ENCODE peak calls at places on chromosome 5, in six cellular contexts. One of them, this sample, is unnamed. For H3K4me1, the result is how much of the 10 kb centered on the place peaks cover.

GRCh38 chr5:87400305-87400899 is 12.3 kb downstream of the CCNH start:
- DNase-seq in psoas muscle: no peak
- DNase-seq in CD4-positive, CD25-positive, alpha-beta regulatory T cell: peak
- DNase-seq in H9: no peak
- DNase-seq in heart left ventricle: no peak
- DNase-seq in H1: no peak
- DNase-seq in this sample: peak

GRCh38 chr5:41683181-41683580 is 172.8 kb upstream of the PLCXD3 start:
- DNase-seq in psoas muscle: no peak
- DNase-seq in CD4-positive, CD25-positive, alpha-beta regulatory T cell: peak
- DNase-seq in H9: no peak
- DNase-seq in heart left ventricle: no peak
- DNase-seq in H1: no peak
- DNase-seq in this sample: no peak

GRCh38 chr5:137516961-137517360 is 17.8 kb upstream of the SPOCK1 start:
- DNase-seq in psoas muscle: no peak
- DNase-seq in CD4-positive, CD25-positive, alpha-beta regulatory T cell: no peak
- DNase-seq in H9: no peak
- DNase-seq in heart left ventricle: no peak
- DNase-seq in H1: no peak
- DNase-seq in this sample: no peak

GRCh38 chr5:142316681-142317080 is 8.1 kb downstream of the SPRY4 start:
- DNase-seq in psoas muscle: no peak
- DNase-seq in CD4-positive, CD25-positive, alpha-beta regulatory T cell: no peak
- DNase-seq in H9: no peak
- DNase-seq in heart left ventricle: no peak
- DNase-seq in H1: no peak
- DNase-seq in this sample: no peak

GRCh38 chr5:10111575-10111974 is 138.1 kb downstream of the ATPSCKMT start:
- DNase-seq in psoas muscle: no peak
- DNase-seq in CD4-positive, CD25-positive, alpha-beta regulatory T cell: peak
- DNase-seq in H9: peak
- DNase-seq in heart left ventricle: no peak
- DNase-seq in H1: peak
- DNase-seq in this sample: peak

GRCh38 chr5:150658699-150659265 is 2.3 kb upstream of the MYOZ3 start:
- DNase-seq in psoas muscle: no peak
- DNase-seq in CD4-positive, CD25-positive, alpha-beta regulatory T cell: no peak
- DNase-seq in H9: peak
- DNase-seq in heart left ventricle: peak
- DNase-seq in H1: no peak
- DNase-seq in this sample: no peak

GRCh38 chr5:63401434-63402046 is 560.7 kb downstream of the HTR1A start:
- DNase-seq in psoas muscle: peak
- DNase-seq in CD4-positive, CD25-positive, alpha-beta regulatory T cell: peak
- DNase-seq in H9: peak
- DNase-seq in heart left ventricle: peak
- DNase-seq in H1: peak
- DNase-seq in this sample: peak

GRCh38 chr5:71573611-71574010 is 13.5 kb upstream of the MCCC2 start:
- DNase-seq in psoas muscle: no peak
- DNase-seq in CD4-positive, CD25-positive, alpha-beta regulatory T cell: no peak
- DNase-seq in H9: no peak
- DNase-seq in heart left ventricle: no peak
- DNase-seq in H1: no peak
- DNase-seq in this sample: peak

GRCh38 chr5:95887977-95888376 is 65.5 kb upstream of the GLRX start:
- DNase-seq in psoas muscle: no peak
- DNase-seq in CD4-positive, CD25-positive, alpha-beta regulatory T cell: no peak
- DNase-seq in H9: no peak
- DNase-seq in heart left ventricle: no peak
- DNase-seq in H1: no peak
- DNase-seq in this sample: no peak

GRCh38 chr5:60959156-60959555 is 14.2 kb downstream of the NDUFAF2 start:
- DNase-seq in psoas muscle: no peak
- DNase-seq in CD4-positive, CD25-positive, alpha-beta regulatory T cell: peak
- DNase-seq in H9: no peak
- DNase-seq in heart left ventricle: no peak
- DNase-seq in H1: no peak
- DNase-seq in this sample: no peak

GRCh38 chr5:172659909-172660628 is 19.0 kb downstream of the NEURL1B start:
- DNase-seq in psoas muscle: peak
- DNase-seq in CD4-positive, CD25-positive, alpha-beta regulatory T cell: no peak
- DNase-seq in H9: peak
- DNase-seq in heart left ventricle: peak
- DNase-seq in H1: no peak
- DNase-seq in this sample: peak

GRCh38 chr5:109234381-109234780 is 175.4 kb downstream of the PJA2 start:
- DNase-seq in psoas muscle: no peak
- DNase-seq in CD4-positive, CD25-positive, alpha-beta regulatory T cell: no peak
- DNase-seq in H9: no peak
- DNase-seq in heart left ventricle: no peak
- DNase-seq in H1: no peak
- DNase-seq in this sample: no peak

GRCh38 chr5:121108725-121109124 is 644.6 kb downstream of the PRR16 start:
- DNase-seq in psoas muscle: no peak
- DNase-seq in CD4-positive, CD25-positive, alpha-beta regulatory T cell: no peak
- DNase-seq in H9: peak
- DNase-seq in heart left ventricle: no peak
- DNase-seq in H1: no peak
- DNase-seq in this sample: peak

GRCh38 chr5:167952278-167952990 is 339.0 kb upstream of the WWC1 start:
- DNase-seq in psoas muscle: no peak
- DNase-seq in CD4-positive, CD25-positive, alpha-beta regulatory T cell: no peak
- DNase-seq in H9: peak
- DNase-seq in heart left ventricle: no peak
- DNase-seq in H1: no peak
- DNase-seq in this sample: peak

GRCh38 chr5:33684760-33685159 is 207.0 kb downstream of the ADAMTS12 start:
- DNase-seq in psoas muscle: no peak
- DNase-seq in CD4-positive, CD25-positive, alpha-beta regulatory T cell: no peak
- DNase-seq in H9: no peak
- DNase-seq in heart left ventricle: no peak
- DNase-seq in H1: no peak
- DNase-seq in this sample: no peak

GRCh38 chr5:79771387-79771786 is 81.8 kb downstream of the CMYA5 start:
- DNase-seq in psoas muscle: no peak
- DNase-seq in CD4-positive, CD25-positive, alpha-beta regulatory T cell: no peak
- DNase-seq in H9: no peak
- DNase-seq in heart left ventricle: no peak
- DNase-seq in H1: no peak
- DNase-seq in this sample: no peak

GRCh38 chr5:107090471-107090870 is 580.3 kb downstream of the EFNA5 start:
- DNase-seq in psoas muscle: no peak
- DNase-seq in CD4-positive, CD25-positive, alpha-beta regulatory T cell: no peak
- DNase-seq in H9: no peak
- DNase-seq in heart left ventricle: no peak
- DNase-seq in H1: no peak
- DNase-seq in this sample: no peak

GRCh38 chr5:160628295-160629006 is 206.8 kb downstream of the PTTG1 start:
- DNase-seq in psoas muscle: no peak
- DNase-seq in CD4-positive, CD25-positive, alpha-beta regulatory T cell: no peak
- DNase-seq in H9: no peak
- DNase-seq in heart left ventricle: no peak
- DNase-seq in H1: no peak
- DNase-seq in this sample: no peak

GRCh38 chr5:138833726-138834480 is 41.2 kb downstream of the LRRTM2 start:
- DNase-seq in psoas muscle: no peak
- DNase-seq in CD4-positive, CD25-positive, alpha-beta regulatory T cell: no peak
- DNase-seq in H9: no peak
- DNase-seq in heart left ventricle: no peak
- DNase-seq in H1: no peak
- DNase-seq in this sample: no peak

GRCh38 chr5:138829341-138829740 is 45.8 kb downstream of the LRRTM2 start:
- DNase-seq in psoas muscle: no peak
- DNase-seq in CD4-positive, CD25-positive, alpha-beta regulatory T cell: no peak
- DNase-seq in H9: no peak
- DNase-seq in heart left ventricle: no peak
- DNase-seq in H1: no peak
- DNase-seq in this sample: no peak

GRCh38 chr5:138833095-138833494 is 42.0 kb downstream of the LRRTM2 start:
- DNase-seq in psoas muscle: no peak
- DNase-seq in CD4-positive, CD25-positive, alpha-beta regulatory T cell: no peak
- DNase-seq in H9: no peak
- DNase-seq in heart left ventricle: no peak
- DNase-seq in H1: no peak
- DNase-seq in this sample: no peak

GRCh38 chr5:138831703-138832102 is 43.4 kb downstream of the LRRTM2 start:
- DNase-seq in psoas muscle: no peak
- DNase-seq in CD4-positive, CD25-positive, alpha-beta regulatory T cell: no peak
- DNase-seq in H9: no peak
- DNase-seq in heart left ventricle: no peak
- DNase-seq in H1: no peak
- DNase-seq in this sample: no peak

DNA sequence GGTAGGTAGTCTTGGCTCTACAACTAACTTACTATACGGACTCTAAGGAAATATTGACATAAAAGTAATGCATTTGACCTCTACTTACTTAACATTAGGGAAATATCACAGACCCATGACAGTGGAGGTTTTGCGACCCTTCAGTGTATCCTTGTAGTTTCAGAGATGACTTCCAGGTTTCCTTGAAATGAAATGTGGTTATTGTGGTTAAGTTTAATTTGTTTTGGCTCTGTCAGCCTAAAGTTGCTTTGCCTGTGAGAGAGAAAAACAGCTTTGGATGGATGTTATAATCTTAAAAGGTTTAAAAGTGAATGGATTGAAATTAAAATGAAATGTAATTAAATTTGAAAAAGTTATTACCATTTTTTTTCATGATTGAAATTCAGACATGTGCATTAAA is 42.9 kb downstream of the LRRTM2 start:
- DNase-seq in psoas muscle: no peak
- DNase-seq in CD4-positive, CD25-positive, alpha-beta regulatory T cell: no peak
- DNase-seq in H9: no peak
- DNase-seq in heart left ventricle: no peak
- DNase-seq in H1: no peak
- DNase-seq in this sample: no peak
- H3K4me1 ChIP-seq in psoas muscle: under half
- H3K4me1 ChIP-seq in CD4-positive, CD25-positive, alpha-beta regulatory T cell: under half
- H3K4me1 ChIP-seq in H9: under half
- H3K4me1 ChIP-seq in heart left ventricle: under half
- H3K4me1 ChIP-seq in H1: under half
- H3K4me1 ChIP-seq in this sample: under half

GRCh38 chr5:40654377-40655006 is 25.2 kb upstream of the PTGER4 start:
- DNase-seq in psoas muscle: no peak
- DNase-seq in CD4-positive, CD25-positive, alpha-beta regulatory T cell: no peak
- DNase-seq in H9: no peak
- DNase-seq in heart left ventricle: no peak
- DNase-seq in H1: no peak
- DNase-seq in this sample: no peak
- H3K4me1 ChIP-seq in psoas muscle: under half
- H3K4me1 ChIP-seq in CD4-positive, CD25-positive, alpha-beta regulatory T cell: under half
- H3K4me1 ChIP-seq in H9: under half
- H3K4me1 ChIP-seq in heart left ventricle: under half
- H3K4me1 ChIP-seq in H1: under half
- H3K4me1 ChIP-seq in this sample: under half

DNA sequence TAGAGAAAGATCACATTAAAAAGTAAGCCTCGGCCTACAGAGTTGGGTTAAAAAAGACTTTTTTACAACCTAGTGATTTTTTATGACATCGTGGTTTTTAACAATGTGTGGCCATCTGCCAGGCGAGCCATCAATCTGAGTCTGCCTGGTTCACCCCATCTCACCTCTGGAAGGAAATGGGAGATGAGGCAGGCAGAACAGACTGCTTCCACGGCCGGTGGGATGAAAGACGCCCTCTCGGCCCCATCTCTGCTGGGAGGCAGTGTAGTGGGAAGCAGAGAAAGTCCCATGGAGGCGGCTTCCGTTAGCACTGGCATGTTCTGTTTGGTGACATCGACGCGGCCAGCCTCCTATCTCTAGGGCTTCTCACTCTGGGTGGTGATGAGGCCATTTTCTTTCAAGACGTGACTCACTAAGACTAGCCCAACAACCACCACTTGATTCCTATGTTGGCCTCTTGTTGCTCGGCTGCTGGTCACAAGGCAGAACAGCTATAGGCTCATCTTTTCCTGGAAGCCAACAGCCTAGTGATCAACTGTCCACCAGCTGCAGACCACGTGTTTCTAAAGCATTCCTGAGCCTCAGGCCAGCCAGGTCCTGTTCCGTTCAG is 132.4 kb upstream of the OTULINL start:
- DNase-seq in psoas muscle: no peak
- DNase-seq in CD4-positive, CD25-positive, alpha-beta regulatory T cell: no peak
- DNase-seq in H9: no peak
- DNase-seq in heart left ventricle: no peak
- DNase-seq in H1: no peak
- DNase-seq in this sample: no peak
- H3K4me1 ChIP-seq in psoas muscle: under half
- H3K4me1 ChIP-seq in CD4-positive, CD25-positive, alpha-beta regulatory T cell: under half
- H3K4me1 ChIP-seq in H9: under half
- H3K4me1 ChIP-seq in heart left ventricle: half or more
- H3K4me1 ChIP-seq in H1: under half
- H3K4me1 ChIP-seq in this sample: under half

GRCh38 chr5:103355590-103355989 is 97.0 kb downstream of the MACIR start:
- DNase-seq in psoas muscle: no peak
- DNase-seq in CD4-positive, CD25-positive, alpha-beta regulatory T cell: no peak
- DNase-seq in H9: no peak
- DNase-seq in heart left ventricle: no peak
- DNase-seq in H1: no peak
- DNase-seq in this sample: no peak

GRCh38 chr5:103354446-103354845 is 95.9 kb downstream of the MACIR start:
- DNase-seq in psoas muscle: no peak
- DNase-seq in CD4-positive, CD25-positive, alpha-beta regulatory T cell: no peak
- DNase-seq in H9: no peak
- DNase-seq in heart left ventricle: no peak
- DNase-seq in H1: no peak
- DNase-seq in this sample: no peak

GRCh38 chr5:103357636-103358035 is 99.1 kb downstream of the MACIR start:
- DNase-seq in psoas muscle: no peak
- DNase-seq in CD4-positive, CD25-positive, alpha-beta regulatory T cell: no peak
- DNase-seq in H9: no peak
- DNase-seq in heart left ventricle: no peak
- DNase-seq in H1: no peak
- DNase-seq in this sample: no peak

GRCh38 chr5:103358305-103358996 is 99.9 kb downstream of the MACIR start:
- DNase-seq in psoas muscle: no peak
- DNase-seq in CD4-positive, CD25-positive, alpha-beta regulatory T cell: no peak
- DNase-seq in H9: no peak
- DNase-seq in heart left ventricle: no peak
- DNase-seq in H1: no peak
- DNase-seq in this sample: no peak

DNA sequence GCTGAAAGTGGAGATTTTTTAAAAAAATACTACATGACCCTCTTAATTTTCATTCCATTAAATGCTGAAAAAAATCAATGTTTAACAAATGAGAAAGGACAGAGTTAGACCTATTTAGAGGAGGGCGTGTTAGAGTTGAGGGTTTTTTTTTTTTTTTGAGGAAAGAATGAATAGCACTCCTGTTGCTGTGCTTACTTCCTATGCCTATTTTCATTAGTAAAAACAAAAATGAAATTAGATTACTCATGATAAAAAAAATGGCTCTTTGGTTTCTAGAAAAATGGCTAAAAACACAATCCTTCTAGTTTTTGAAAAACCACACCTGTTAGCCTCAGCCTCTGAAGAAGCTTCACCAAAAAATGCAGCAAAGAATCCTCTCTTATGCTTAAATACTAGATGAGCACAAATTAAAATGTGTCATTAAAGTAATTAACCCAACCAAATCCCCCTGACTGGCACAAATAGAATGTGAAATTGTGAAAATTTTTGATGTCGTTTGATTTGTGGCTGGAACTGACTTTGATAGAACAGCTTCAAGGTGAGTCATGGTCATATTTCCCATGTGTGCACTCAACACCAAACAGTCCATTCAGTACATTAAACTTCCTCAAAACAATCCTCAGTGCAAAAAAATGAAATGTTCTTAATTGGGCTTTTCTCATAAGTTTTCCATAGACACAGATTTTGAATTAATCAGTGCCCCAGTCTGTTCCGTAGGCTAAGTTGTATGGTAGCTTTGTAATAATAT is 98.0 kb downstream of the MACIR start:
- DNase-seq in psoas muscle: no peak
- DNase-seq in CD4-positive, CD25-positive, alpha-beta regulatory T cell: peak
- DNase-seq in H9: no peak
- DNase-seq in heart left ventricle: no peak
- DNase-seq in H1: no peak
- DNase-seq in this sample: no peak
- H3K4me1 ChIP-seq in psoas muscle: under half
- H3K4me1 ChIP-seq in CD4-positive, CD25-positive, alpha-beta regulatory T cell: under half
- H3K4me1 ChIP-seq in H9: under half
- H3K4me1 ChIP-seq in heart left ventricle: under half
- H3K4me1 ChIP-seq in H1: under half
- H3K4me1 ChIP-seq in this sample: under half

This sample was measured in neural progenitor cell.